ENCODE peak calls at places on chromosome 3, in five cellular contexts. One of them, this sample, is unnamed.

GRCh38 chr3:45701167-45701867 is 12.1 kb downstream of the SACM1L start:
- DNase-seq in pancreas: no peak
- DNase-seq in IMR-90: no peak
- DNase-seq in stomach: no peak
- DNase-seq in breast epithelium: no peak
- DNase-seq in this sample: no peak

GRCh38 chr3:14227866-14228265 is 49.2 kb downstream of the LSM3 start:
- DNase-seq in breast epithelium: no peak
- DNase-seq in IMR-90: peak; percentile 54
- DNase-seq in stomach: no peak
- DNase-seq in pancreas: no peak
- DNase-seq in this sample: no peak

GRCh38 chr3:11059090-11059798 is 66.7 kb downstream of the SLC6A1 start:
- DNase-seq in pancreas: peak; percentile 19
- DNase-seq in IMR-90: peak; percentile 70
- DNase-seq in breast epithelium: no peak
- DNase-seq in stomach: no peak
- DNase-seq in this sample: peak; percentile 72

GRCh38 chr3:105927720-105928119 is 58.9 kb upstream of the CBLB start:
- DNase-seq in IMR-90: no peak
- DNase-seq in pancreas: no peak
- DNase-seq in breast epithelium: no peak
- DNase-seq in stomach: no peak
- DNase-seq in this sample: no peak

GRCh38 chr3:189512824-189513223 is 118.4 kb upstream of the TP63 start:
- DNase-seq in IMR-90: no peak
- DNase-seq in breast epithelium: no peak
- DNase-seq in pancreas: no peak
- DNase-seq in stomach: no peak
- DNase-seq in this sample: no peak

GRCh38 chr3:165513715-165514711 is 317.8 kb upstream of the SLITRK3 start:
- DNase-seq in pancreas: no peak
- DNase-seq in IMR-90: no peak
- DNase-seq in stomach: no peak
- DNase-seq in breast epithelium: no peak
- DNase-seq in this sample: no peak

GRCh38 chr3:24264748-24265158 is 229.9 kb downstream of the THRB start:
- DNase-seq in pancreas: peak; percentile 12
- DNase-seq in breast epithelium: no peak
- DNase-seq in IMR-90: peak; percentile 32
- DNase-seq in stomach: no peak
- DNase-seq in this sample: no peak

GRCh38 chr3:42780398-42780797 is 7.3 kb upstream of the CCDC13 start:
- DNase-seq in pancreas: no peak
- DNase-seq in breast epithelium: no peak
- DNase-seq in stomach: no peak
- DNase-seq in IMR-90: no peak
- DNase-seq in this sample: no peak

GRCh38 chr3:121819236-121819635 is 15.6 kb downstream of the IQCB1 start:
- DNase-seq in breast epithelium: no peak
- DNase-seq in IMR-90: no peak
- DNase-seq in pancreas: no peak
- DNase-seq in stomach: no peak
- DNase-seq in this sample: no peak

GRCh38 chr3:43455233-43455632 is 166.6 kb downstream of the ANO10 start:
- DNase-seq in stomach: no peak
- DNase-seq in IMR-90: peak; percentile 76
- DNase-seq in breast epithelium: no peak
- DNase-seq in pancreas: peak; percentile 13
- DNase-seq in this sample: no peak

GRCh38 chr3:187136936-187137335 is 2.4 kb downstream of the RPL39L start:
- DNase-seq in stomach: no peak
- DNase-seq in pancreas: no peak
- DNase-seq in IMR-90: peak; percentile 74
- DNase-seq in breast epithelium: no peak
- DNase-seq in this sample: no peak

GRCh38 chr3:71133874-71134273 is 449.7 kb downstream of the FOXP1 start:
- DNase-seq in IMR-90: no peak
- DNase-seq in breast epithelium: no peak
- DNase-seq in stomach: no peak
- DNase-seq in pancreas: no peak
- DNase-seq in this sample: no peak

GRCh38 chr3:117589454-117589853 is 879.9 kb downstream of the TUSC7 start:
- DNase-seq in IMR-90: no peak
- DNase-seq in pancreas: no peak
- DNase-seq in stomach: no peak
- DNase-seq in breast epithelium: no peak
- DNase-seq in this sample: no peak

GRCh38 chr3:29141197-29141911 is 139.5 kb upstream of the RBMS3 start:
- DNase-seq in IMR-90: peak; percentile 25
- DNase-seq in pancreas: no peak
- DNase-seq in breast epithelium: no peak
- DNase-seq in stomach: no peak
- DNase-seq in this sample: no peak

GRCh38 chr3:129343643-129344360 is 65.1 kb downstream of the HMCES start:
- DNase-seq in stomach: peak; percentile 56
- DNase-seq in pancreas: peak; percentile 22
- DNase-seq in breast epithelium: no peak
- DNase-seq in IMR-90: no peak
- DNase-seq in this sample: no peak

GRCh38 chr3:142670120-142670519 is 53.7 kb upstream of the TRPC1 start:
- DNase-seq in breast epithelium: no peak
- DNase-seq in pancreas: no peak
- DNase-seq in IMR-90: no peak
- DNase-seq in stomach: no peak
- DNase-seq in this sample: no peak

GRCh38 chr3:34238407-34238806 is 440.0 kb downstream of the PDCD6IP start:
- DNase-seq in IMR-90: no peak
- DNase-seq in breast epithelium: no peak
- DNase-seq in stomach: no peak
- DNase-seq in pancreas: no peak
- DNase-seq in this sample: no peak

GRCh38 chr3:39541917-39542329 is 74.4 kb downstream of the MOBP start:
- DNase-seq in breast epithelium: no peak
- DNase-seq in stomach: no peak
- DNase-seq in IMR-90: peak; percentile 8
- DNase-seq in pancreas: no peak
- DNase-seq in this sample: no peak

GRCh38 chr3:99286266-99286845 is 352.0 kb upstream of the COL8A1 start:
- DNase-seq in IMR-90: no peak
- DNase-seq in pancreas: no peak
- DNase-seq in breast epithelium: no peak
- DNase-seq in stomach: no peak
- DNase-seq in this sample: no peak

GRCh38 chr3:72489916-72490315 is 358.3 kb downstream of the SHQ1 start:
- DNase-seq in IMR-90: no peak
- DNase-seq in stomach: no peak
- DNase-seq in breast epithelium: no peak
- DNase-seq in pancreas: no peak
- DNase-seq in this sample: no peak

GRCh38 chr3:169430687-169431404 is 232.7 kb downstream of the MECOM start:
- DNase-seq in pancreas: peak; percentile 41
- DNase-seq in IMR-90: peak; percentile 19
- DNase-seq in breast epithelium: no peak
- DNase-seq in stomach: peak; percentile 60
- DNase-seq in this sample: no peak

GRCh38 chr3:153163349-153164008 is 1.5 kb downstream of the RAP2B start:
- DNase-seq in breast epithelium: no peak
- DNase-seq in stomach: no peak
- DNase-seq in IMR-90: peak; percentile 29
- DNase-seq in pancreas: no peak
- DNase-seq in this sample: no peak

GRCh38 chr3:191775451-191776233 is 314.7 kb downstream of the PYDC2 start:
- DNase-seq in stomach: no peak
- DNase-seq in pancreas: no peak
- DNase-seq in IMR-90: no peak
- DNase-seq in breast epithelium: no peak
- DNase-seq in this sample: no peak

GRCh38 chr3:195583831-195584542 is at the start of gene APOD:
- DNase-seq in breast epithelium: no peak
- DNase-seq in pancreas: no peak
- DNase-seq in stomach: no peak
- DNase-seq in IMR-90: peak; percentile 13
- DNase-seq in this sample: peak; percentile 78

GRCh38 chr3:24519368-24520100 is 24.9 kb upstream of the THRB start:
- DNase-seq in stomach: no peak
- DNase-seq in IMR-90: no peak
- DNase-seq in pancreas: no peak
- DNase-seq in breast epithelium: no peak
- DNase-seq in this sample: no peak

GRCh38 chr3:180820400-180820799 is 92.1 kb upstream of the FXR1 start:
- DNase-seq in IMR-90: no peak
- DNase-seq in pancreas: no peak
- DNase-seq in stomach: no peak
- DNase-seq in breast epithelium: no peak
- DNase-seq in this sample: no peak

GRCh38 chr3:194147679-194148078 is 11.7 kb downstream of the HES1 start:
- DNase-seq in stomach: no peak
- DNase-seq in pancreas: no peak
- DNase-seq in IMR-90: no peak
- DNase-seq in breast epithelium: no peak
- DNase-seq in this sample: no peak

GRCh38 chr3:139427283-139428060 is 38.0 kb upstream of the COPB2 start:
- DNase-seq in IMR-90: peak; percentile 71
- DNase-seq in breast epithelium: no peak
- DNase-seq in pancreas: no peak
- DNase-seq in stomach: no peak
- DNase-seq in this sample: no peak

GRCh38 chr3:156620260-156620659 is 54.1 kb upstream of the TIPARP start:
- DNase-seq in pancreas: no peak
- DNase-seq in stomach: no peak
- DNase-seq in IMR-90: peak; percentile 36
- DNase-seq in breast epithelium: no peak
- DNase-seq in this sample: no peak

DNA sequence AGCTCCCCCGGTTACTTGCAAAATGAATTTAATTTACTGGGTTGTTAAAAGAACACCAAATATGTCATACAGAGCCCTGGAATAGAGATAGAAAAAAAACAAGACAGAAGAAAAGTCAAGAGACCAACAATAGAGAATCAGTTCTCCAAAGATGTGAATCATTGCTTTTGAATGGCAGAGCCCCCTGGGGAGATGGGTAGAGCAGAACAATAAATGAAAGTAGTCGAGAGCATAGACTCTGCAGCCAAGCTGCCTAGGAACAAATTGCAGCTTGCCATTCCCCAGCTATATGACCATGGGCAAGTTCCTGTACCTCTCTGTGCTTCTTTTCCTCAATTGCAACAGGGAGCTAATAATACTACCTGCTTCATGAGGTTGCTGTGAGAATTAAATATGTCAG is 25.1 kb upstream of the BFSP2 start:
- DNase-seq in IMR-90: no peak
- DNase-seq in stomach: no peak
- DNase-seq in pancreas: no peak
- DNase-seq in breast epithelium: no peak
- DNase-seq in this sample: no peak
- H3K4me1 ChIP-seq in IMR-90: no peaks in the 10 kb centered on the region
- H3K4me1 ChIP-seq in stomach: no peaks in the 10 kb centered on the region
- H3K4me1 ChIP-seq in pancreas: no peaks in the 10 kb centered on the region
- H3K4me1 ChIP-seq in breast epithelium: no peaks in the 10 kb centered on the region
- H3K4me1 ChIP-seq in this sample: no peaks in the 10 kb centered on the region

DNA sequence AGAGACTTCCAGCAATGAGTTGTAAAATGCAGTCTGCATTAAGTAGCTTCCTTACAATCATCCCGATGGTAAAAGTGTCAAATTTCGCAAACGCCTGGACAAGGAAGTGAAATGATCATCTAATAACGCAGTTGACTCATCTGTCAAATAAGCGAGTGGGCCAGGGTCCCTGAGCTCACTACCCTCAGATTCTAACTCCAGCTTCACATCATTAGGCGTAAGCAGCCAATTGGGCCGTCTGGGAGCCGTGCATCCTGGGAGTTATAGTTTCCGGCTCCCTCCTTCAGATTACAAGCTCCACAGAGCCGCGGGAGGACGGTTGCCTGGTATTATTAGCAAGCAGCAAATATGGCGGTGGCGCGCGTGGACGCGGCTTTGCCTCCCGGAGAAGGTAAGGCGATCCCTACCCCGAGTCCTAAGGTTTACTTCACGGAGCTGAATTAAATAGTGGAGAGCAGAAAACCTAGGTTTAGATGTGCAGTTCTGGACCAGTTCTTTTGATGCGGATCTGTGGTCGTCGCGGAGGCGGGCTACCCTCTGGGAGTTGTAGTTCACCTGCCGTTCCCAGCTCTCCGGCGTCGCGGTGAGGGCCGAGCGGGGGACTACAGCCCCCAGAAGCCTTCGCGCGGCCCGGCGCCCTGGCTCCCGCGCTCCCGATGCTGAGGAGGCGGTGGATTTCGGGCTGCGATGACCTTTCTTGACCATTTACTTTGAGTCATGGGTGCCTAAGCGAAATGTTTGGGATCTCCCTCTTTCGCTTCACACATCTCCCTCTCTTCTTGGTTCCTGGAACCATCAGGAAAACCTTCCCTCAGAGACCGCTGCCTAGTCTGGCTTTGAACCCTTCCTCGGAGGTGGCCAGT is at the start of gene CEP97:
- DNase-seq in breast epithelium: peak; percentile 81
- DNase-seq in pancreas: peak; percentile 81
- DNase-seq in IMR-90: peak; percentile 90
- DNase-seq in stomach: peak; percentile 88
- DNase-seq in this sample: peak; percentile 95
- TF ChIP-seq CTCF in breast epithelium: no peak
- TF ChIP-seq CTCF in pancreas: no peak
- TF ChIP-seq CTCF in IMR-90: no peak
- TF ChIP-seq CTCF in stomach: no peak
- TF ChIP-seq CTCF in this sample: no peak

GRCh38 chr3:183437060-183437459 is 8.6 kb upstream of the MCF2L2 start:
- DNase-seq in IMR-90: no peak
- DNase-seq in breast epithelium: no peak
- DNase-seq in stomach: no peak
- DNase-seq in pancreas: no peak
- DNase-seq in this sample: no peak
- H3K4me3 ChIP-seq in IMR-90: no peak overlapping the region
- H3K4me3 ChIP-seq in breast epithelium: no peak overlapping the region
- H3K4me3 ChIP-seq in stomach: no peak overlapping the region
- H3K4me3 ChIP-seq in pancreas: no peak overlapping the region
- H3K4me3 ChIP-seq in this sample: no peak overlapping the region

DNA sequence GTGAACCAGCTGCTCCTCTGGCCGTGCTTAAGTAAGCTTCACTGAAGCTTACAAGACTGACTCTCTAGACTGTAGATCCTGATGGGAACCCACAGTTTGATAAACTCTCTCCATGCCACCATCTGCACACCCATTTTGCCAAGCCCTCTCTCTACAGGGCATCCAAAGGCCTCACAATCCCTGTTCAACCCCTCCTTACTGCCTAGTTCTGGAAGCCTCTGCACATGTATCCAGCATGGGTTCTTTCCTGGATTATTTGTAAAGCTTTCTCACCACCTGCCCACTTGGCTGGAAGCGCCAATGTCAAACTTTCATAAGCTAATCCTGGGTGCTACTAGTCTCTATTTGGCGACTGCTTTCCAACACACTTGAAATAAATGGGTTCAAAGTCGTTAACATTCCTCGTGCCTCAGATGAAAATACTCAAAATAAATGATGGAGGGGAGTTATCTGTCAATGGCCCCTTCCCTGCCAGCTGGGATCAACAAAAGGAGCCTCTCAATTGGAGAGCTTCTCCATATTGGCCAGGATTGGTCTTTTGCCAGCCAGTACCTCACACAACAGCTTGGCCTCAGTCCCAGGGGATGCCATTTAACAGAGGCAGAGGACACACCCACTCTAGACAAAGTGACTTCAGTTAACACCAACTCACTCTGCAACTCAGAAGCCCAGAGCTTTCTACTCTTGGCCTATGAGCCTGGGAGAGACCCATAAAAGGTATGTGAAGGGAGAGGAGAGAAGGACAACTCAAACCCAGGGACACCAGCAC is 48.1 kb downstream of the SH3BP5 start:
- DNase-seq in stomach: no peak
- DNase-seq in pancreas: no peak
- DNase-seq in IMR-90: no peak
- DNase-seq in breast epithelium: no peak
- DNase-seq in this sample: peak; percentile 66
- H3K4me1 ChIP-seq in stomach: peaks cover 14% of the 10 kb centered on the region
- H3K4me1 ChIP-seq in pancreas: no peaks in the 10 kb centered on the region
- H3K4me1 ChIP-seq in IMR-90: peaks cover 6% of the 10 kb centered on the region
- H3K4me1 ChIP-seq in breast epithelium: peaks cover 4% of the 10 kb centered on the region
- H3K4me1 ChIP-seq in this sample: peaks cover 20% of the 10 kb centered on the region

This sample was measured in tibial artery.